ENCODE peak calls at places on chromosome 4, in ten cellular contexts. F is AG09309; O is NB4; X is CD8-positive, alpha-beta T cell; S is GM23338; L is tibial nerve; M is psoas muscle; C is tibial artery; U is uterus; W is fibroblast of mammary gland. Y is an unnamed sample.

GRCh38 chr4:136863756-136864155 is 668.5 kb downstream of the PCDH18 start:
- DNase-seq in F (no peak), O (peak), X (no peak), S (peak), L (no peak), M (no peak), C (no peak), U (no peak), W (peak), Y (no peak)

GRCh38 chr4:155007660-155008176 is 200.7 kb upstream of the NPY2R start:
- DNase-seq in F (no peak), O (no peak), X (no peak), S (no peak), L (no peak), M (no peak), C (no peak), U (no peak), W (no peak), Y (no peak)

GRCh38 chr4:64781737-64782326 is 372.6 kb upstream of the TECRL start:
- DNase-seq in F (no peak), O (peak), X (no peak), S (peak), L (no peak), M (no peak), C (no peak), U (no peak), W (peak), Y (peak)

GRCh38 chr4:182918791-182919302 is 1.7 kb upstream of the DCTD start:
- DNase-seq in F (no peak), O (peak), X (no peak), S (no peak), L (no peak), M (no peak), C (no peak), U (no peak), W (no peak), Y (peak)

GRCh38 chr4:26819026-26819425 is 41.6 kb upstream of the STIM2 start:
- DNase-seq in F (no peak), O (no peak), X (no peak), S (peak), L (no peak), M (no peak), C (no peak), U (no peak), W (no peak), Y (no peak)

GRCh38 chr4:73250642-73251041 is 8.0 kb downstream of the ANKRD17 start:
- DNase-seq in F (no peak), O (no peak), X (no peak), S (no peak), L (no peak), M (no peak), C (no peak), U (no peak), W (no peak), Y (no peak)

GRCh38 chr4:103915224-103915869 is 195.6 kb upstream of the TACR3 start:
- DNase-seq in F (no peak), O (peak), X (no peak), S (peak), L (no peak), M (no peak), C (no peak), U (no peak), W (peak), Y (peak)

GRCh38 chr4:182240161-182241130 is 2.8 kb upstream of the TENM3 start:
- DNase-seq in F (no peak), O (no peak), X (no peak), S (peak), L (no peak), M (no peak), C (no peak), U (no peak), W (peak), Y (no peak)

GRCh38 chr4:78031457-78031856 is 25.7 kb upstream of the FRAS1 start:
- DNase-seq in F (no peak), O (no peak), X (no peak), S (no peak), L (no peak), M (no peak), C (no peak), U (no peak), W (no peak), Y (no peak)

GRCh38 chr4:127261476-127261875 is 371.3 kb upstream of the INTU start:
- DNase-seq in F (no peak), O (no peak), X (no peak), S (no peak), L (no peak), M (no peak), C (no peak), U (no peak), W (peak), Y (no peak)

GRCh38 chr4:71713611-71714203 is 70.2 kb downstream of the GC start:
- DNase-seq in F (peak), O (peak), X (no peak), S (peak), L (no peak), M (no peak), C (no peak), U (no peak), W (peak), Y (peak)

GRCh38 chr4:6905501-6905900 is 4.1 kb upstream of the TBC1D14 start:
- DNase-seq in F (no peak), O (no peak), X (no peak), S (no peak), L (no peak), M (no peak), C (no peak), U (no peak), W (no peak), Y (no peak)

GRCh38 chr4:20264688-20265087 is 13.0 kb downstream of the SLIT2 start:
- DNase-seq in F (no peak), O (no peak), X (no peak), S (no peak), L (no peak), M (no peak), C (no peak), U (no peak), W (no peak), Y (no peak)

GRCh38 chr4:1009647-1010521 is 1.5 kb upstream of the FGFRL1 start:
- DNase-seq in F (no peak), O (peak), X (peak), S (peak), L (peak), M (peak), C (peak), U (peak), W (peak), Y (peak)

GRCh38 chr4:147773261-147774184 is 41.6 kb downstream of the ARHGAP10 start:
- DNase-seq in F (no peak), O (no peak), X (no peak), S (no peak), L (no peak), M (no peak), C (no peak), U (no peak), W (peak), Y (peak)

GRCh38 chr4:140876597-140877364 is 120.6 kb upstream of the TBC1D9 start:
- DNase-seq in F (peak), O (no peak), X (no peak), S (no peak), L (no peak), M (no peak), C (no peak), U (no peak), W (peak), Y (no peak)

GRCh38 chr4:38317238-38317637 is 346.8 kb upstream of the KLF3 start:
- DNase-seq in F (no peak), O (no peak), X (no peak), S (no peak), L (no peak), M (no peak), C (no peak), U (no peak), W (no peak), Y (no peak)

GRCh38 chr4:166335256-166335938 is 462.4 kb downstream of the TLL1 start:
- DNase-seq in F (no peak), O (no peak), X (no peak), S (no peak), L (no peak), M (no peak), C (no peak), U (no peak), W (no peak), Y (peak)

GRCh38 chr4:7938513-7939376 is 916 bp downstream of the AFAP1 start:
- DNase-seq in F (no peak), O (no peak), X (no peak), S (peak), L (no peak), M (peak), C (peak), U (no peak), W (peak), Y (no peak)

GRCh38 chr4:41751325-41752061 is 3.0 kb upstream of the PHOX2B start:
- DNase-seq in F (no peak), O (no peak), X (no peak), S (peak), L (no peak), M (no peak), C (no peak), U (no peak), W (no peak), Y (no peak)

GRCh38 chr4:23736466-23736865 is 153.4 kb downstream of the PPARGC1A start:
- DNase-seq in F (no peak), O (no peak), X (no peak), S (no peak), L (no peak), M (no peak), C (no peak), U (no peak), W (no peak), Y (no peak)

GRCh38 chr4:168866635-168867034 is 143.4 kb downstream of the CBR4 start:
- DNase-seq in F (no peak), O (no peak), X (no peak), S (no peak), L (no peak), M (no peak), C (no peak), U (no peak), W (no peak), Y (no peak)

GRCh38 chr4:168867128-168867527 is 142.9 kb downstream of the CBR4 start:
- DNase-seq in F (no peak), O (no peak), X (no peak), S (no peak), L (no peak), M (no peak), C (no peak), U (no peak), W (no peak), Y (no peak)

GRCh38 chr4:168865854-168866253 is 144.2 kb downstream of the CBR4 start:
- DNase-seq in F (no peak), O (no peak), X (no peak), S (no peak), L (no peak), M (no peak), C (no peak), U (no peak), W (no peak), Y (no peak)

GRCh38 chr4:168863719-168864632 is 146.1 kb downstream of the CBR4 start:
- DNase-seq in F (no peak), O (no peak), X (no peak), S (no peak), L (no peak), M (no peak), C (no peak), U (no peak), W (peak), Y (no peak)

GRCh38 chr4:168864831-168865541 is 145.1 kb downstream of the CBR4 start:
- DNase-seq in F (no peak), O (no peak), X (no peak), S (peak), L (no peak), M (no peak), C (no peak), U (no peak), W (peak), Y (no peak)
- TF ChIP-seq CTCF in F (peak), O (no peak), X (no peak), S (peak), L (peak), M (peak), C (no peak), U (no peak), W (peak), Y (no peak)

DNA sequence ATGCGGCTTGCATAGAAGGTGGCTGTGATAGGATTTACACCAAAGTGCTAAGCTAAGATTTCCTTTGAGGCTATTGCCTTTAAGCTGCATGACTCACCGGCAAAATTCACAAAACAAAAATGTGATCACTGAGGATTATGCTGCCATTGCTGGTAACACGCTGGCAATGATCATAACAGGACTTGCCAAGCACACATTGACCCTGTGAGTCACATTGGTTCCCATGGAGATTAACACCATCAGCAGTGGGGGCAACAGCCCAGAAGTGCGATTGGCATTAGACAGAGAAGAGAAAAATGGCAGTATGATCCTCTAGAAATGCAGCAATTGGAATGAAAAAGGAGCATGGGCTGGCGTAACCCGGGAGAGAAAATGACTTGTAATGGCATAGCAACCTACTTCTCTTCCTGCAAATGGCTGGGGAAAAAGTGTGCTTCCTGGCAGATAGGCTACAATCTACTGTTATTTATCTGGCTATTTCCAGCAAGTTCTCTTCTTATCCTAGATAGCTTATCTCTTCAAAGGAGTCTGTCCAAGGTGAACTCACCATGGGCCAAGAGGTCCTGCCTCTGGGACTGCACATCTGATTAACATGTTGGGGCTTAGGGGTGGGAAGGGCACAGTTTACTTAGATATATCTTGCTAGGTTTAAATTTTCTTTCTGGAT is 314.2 kb upstream of the IGFBP7 start:
- DNase-seq in F (peak), O (no peak), X (no peak), S (no peak), L (no peak), M (no peak), C (peak), U (no peak), W (peak), Y (no peak)
- H3K4me3 ChIP-seq in F (no peak), O (no peak), X (no peak), S (no peak), L (no peak), M (no peak), C (no peak), U (no peak), W (no peak), Y (no peak)

GRCh38 chr4:120843840-120844527 is 78.5 kb downstream of the PRDM5 start:
- DNase-seq in F (no peak), O (peak), X (no peak), S (peak), L (no peak), M (no peak), C (no peak), U (no peak), W (no peak), Y (peak)
- TF ChIP-seq CTCF in F (peak), O (peak), X (no peak), S (peak), L (peak), M (no peak), C (no peak), U (no peak), W (no peak), Y (peak)

GRCh38 chr4:185201983-185202962 is 1.5 kb downstream of the CFAP97 start:
- DNase-seq in F (no peak), O (peak), X (peak), S (peak), L (no peak), M (no peak), C (no peak), U (no peak), W (peak), Y (peak)
- H3K4me3 ChIP-seq in F (no peak), O (peak), X (no peak), S (peak), L (no peak), M (peak), C (peak), U (no peak), W (peak), Y (peak)

GRCh38 chr4:146340798-146341197 is 126.5 kb downstream of the REELD1 start:
- DNase-seq in F (no peak), O (peak), X (no peak), S (peak), L (no peak), M (no peak), C (no peak), U (no peak), W (peak), Y (peak)
- TF ChIP-seq CTCF in F (peak), O (no peak), X (no peak), S (peak), L (peak), M (peak), C (peak), U (no peak), W (peak), Y (peak)

GRCh38 chr4:15213415-15213814 is 211.1 kb downstream of the CPEB2 start:
- DNase-seq in F (peak), O (no peak), X (no peak), S (no peak), L (no peak), M (no peak), C (no peak), U (no peak), W (no peak), Y (no peak)

GRCh38 chr4:15215118-15215517 is 212.7 kb upstream of the C1QTNF7 start:
- DNase-seq in F (no peak), O (no peak), X (no peak), S (no peak), L (no peak), M (no peak), C (no peak), U (no peak), W (no peak), Y (no peak)
- H3K4me3 ChIP-seq in F (no peak), O (no peak), X (no peak), S (no peak), L (no peak), M (no peak), C (no peak), U (no peak), W (no peak), Y (no peak)

GRCh38 chr4:109294006-109294405 is 8.5 kb downstream of the COL25A1 start:
- DNase-seq in F (no peak), O (peak), X (no peak), S (peak), L (no peak), M (no peak), C (no peak), U (no peak), W (peak), Y (peak)
- TF ChIP-seq CTCF in F (no peak), O (peak), X (peak), S (peak), L (no peak), M (peak), C (no peak), U (no peak), W (peak), Y (peak)

GRCh38 chr4:106584590-106584989 is 216.0 kb upstream of the GIMD1 start:
- DNase-seq in F (no peak), O (no peak), X (no peak), S (no peak), L (no peak), M (no peak), C (no peak), U (no peak), W (peak), Y (no peak)

GRCh38 chr4:106583108-106583507 is 214.5 kb upstream of the GIMD1 start:
- DNase-seq in F (no peak), O (no peak), X (no peak), S (no peak), L (no peak), M (no peak), C (no peak), U (no peak), W (no peak), Y (no peak)

GRCh38 chr4:106585920-106586349 is 217.4 kb upstream of the GIMD1 start:
- DNase-seq in F (peak), O (no peak), X (no peak), S (no peak), L (no peak), M (no peak), C (no peak), U (no peak), W (no peak), Y (no peak)

GRCh38 chr4:106587558-106587957 is 219.0 kb upstream of the GIMD1 start:
- DNase-seq in F (peak), O (no peak), X (no peak), S (no peak), L (no peak), M (no peak), C (no peak), U (no peak), W (peak), Y (no peak)

DNA sequence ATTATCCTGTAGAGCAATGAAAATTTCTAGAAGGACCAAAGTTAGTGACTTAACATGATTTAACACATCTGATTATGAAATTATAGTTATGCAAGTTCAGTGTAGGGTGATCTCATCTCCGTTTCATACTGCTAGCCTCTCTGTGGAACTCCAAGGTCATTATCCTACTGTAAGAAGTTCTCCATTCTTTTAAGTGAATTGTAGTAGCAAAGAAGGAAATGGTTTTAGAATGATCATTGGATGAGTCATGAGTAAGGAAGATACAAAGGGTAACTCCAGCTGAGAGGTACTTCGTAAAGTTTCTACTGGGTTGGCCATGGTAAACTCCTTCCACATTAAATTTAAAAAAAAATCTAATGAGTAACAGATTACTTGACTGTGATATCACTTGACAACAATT is 215.0 kb upstream of the GIMD1 start:
- DNase-seq in F (peak), O (peak), X (no peak), S (peak), L (no peak), M (no peak), C (no peak), U (no peak), W (peak), Y (no peak)
- H3K4me3 ChIP-seq in F (no peak), O (no peak), X (no peak), S (no peak), L (no peak), M (no peak), C (no peak), U (no peak), W (no peak), Y (no peak)

GRCh38 chr4:76547167-76547760 is 112.2 kb downstream of the SHROOM3 start:
- DNase-seq in F (no peak), O (no peak), X (no peak), S (no peak), L (no peak), M (no peak), C (no peak), U (no peak), W (no peak), Y (no peak)

GRCh38 chr4:76548704-76549103 is 113.7 kb downstream of the SHROOM3 start:
- DNase-seq in F (no peak), O (no peak), X (no peak), S (no peak), L (no peak), M (no peak), C (no peak), U (no peak), W (no peak), Y (no peak)

GRCh38 chr4:76550966-76551780 is 116.1 kb downstream of the SHROOM3 start:
- DNase-seq in F (no peak), O (peak), X (no peak), S (no peak), L (no peak), M (no peak), C (no peak), U (no peak), W (no peak), Y (no peak)

GRCh38 chr4:76546282-76547166 is 111.5 kb downstream of the SHROOM3 start:
- DNase-seq in F (peak), O (no peak), X (no peak), S (no peak), L (no peak), M (no peak), C (peak), U (peak), W (peak), Y (no peak)

GRCh38 chr4:76549765-76550164 is 114.7 kb downstream of the SHROOM3 start:
- DNase-seq in F (no peak), O (no peak), X (no peak), S (no peak), L (no peak), M (no peak), C (no peak), U (no peak), W (no peak), Y (no peak)
- TF ChIP-seq CTCF in F (no peak), O (no peak), X (no peak), S (no peak), L (no peak), M (no peak), C (no peak), U (no peak), W (no peak), Y (no peak)

GRCh38 chr4:55124337-55125076 is 888 bp downstream of the KDR start:
- DNase-seq in F (no peak), O (no peak), X (no peak), S (peak), L (no peak), M (no peak), C (no peak), U (peak), W (peak), Y (no peak)
- H3K4me3 ChIP-seq in F (no peak), O (no peak), X (no peak), S (peak), L (peak), M (peak), C (peak), U (peak), W (peak), Y (no peak)